ENCODE peak calls at places on chromosomes 16 and 17, in eight cellular contexts. R is upper lobe of right lung, T is heart right ventricle, U is HCT116, X is A549, Z is kidney, N is breast epithelium, L is aorta. C is an unnamed sample. For H3K9me3, the result is how much of the 10 kb centered on the place peaks cover.

GRCh38 chr17:28812980-28813377 is 29.6 kb downstream of the FAM222B start:
- DNase-seq in L (no peak), Z (no peak), R (no peak), T (no peak), U (no peak), N (no peak), X (no peak), C (no peak)

GRCh38 chr17:44677136-44677535 is 12.4 kb downstream of the CCDC43 start:
- DNase-seq in T (no peak), N (no peak), U (no peak), R (no peak), L (no peak), X (no peak), Z (no peak), C (no peak)

GRCh38 chr17:74919440-74920305 is 3.4 kb downstream of the USH1G start:
- DNase-seq in X (peak), R (no peak), N (no peak), U (no peak), T (no peak), L (no peak), Z (no peak), C (no peak)

GRCh38 chr16:825298-826061 is 24.9 kb upstream of the GNG13 start:
- DNase-seq in L (no peak), U (no peak), T (no peak), R (no peak), X (no peak), Z (peak), N (no peak), C (no peak)

GRCh38 chr17:40541873-40542561 is 23.3 kb downstream of the CCR7 start:
- DNase-seq in R (peak), L (no peak), X (no peak), U (no peak), T (peak), Z (no peak), N (no peak), C (no peak)

GRCh38 chr17:16251043-16251442 is 34.0 kb downstream of the PIGL start:
- DNase-seq in X (no peak), L (no peak), N (no peak), T (no peak), Z (no peak), U (no peak), R (no peak), C (no peak)

GRCh38 chr17:7885357-7886226 is 3.0 kb upstream of the CHD3 start:
- DNase-seq in T (peak), L (peak), Z (peak), R (peak), X (peak), U (no peak), N (peak), C (no peak)

GRCh38 chr16:49003022-49003421 is 278.6 kb downstream of the CBLN1 start:
- DNase-seq in U (no peak), T (no peak), R (no peak), L (no peak), X (no peak), Z (no peak), N (no peak), C (no peak)

GRCh38 chr16:81521141-81521626 is 76.6 kb downstream of the CMIP start:
- DNase-seq in N (no peak), X (no peak), T (no peak), L (peak), U (no peak), R (peak), Z (no peak), C (no peak)

GRCh38 chr17:75827291-75828050 is 16.7 kb downstream of the UNC13D start:
- DNase-seq in X (peak), T (peak), R (no peak), N (peak), L (peak), U (no peak), Z (peak), C (no peak)

GRCh38 chr17:1421470-1421869 is 21.4 kb upstream of the YWHAE start:
- DNase-seq in T (no peak), L (no peak), N (no peak), X (no peak), R (no peak), Z (no peak), U (no peak), C (no peak)

GRCh38 chr17:8326591-8327583 is 12.8 kb upstream of the ODF4 start:
- DNase-seq in R (peak), T (peak), U (no peak), X (no peak), N (no peak), L (peak), Z (peak), C (no peak)

GRCh38 chr16:74862743-74863244 is 88.2 kb upstream of the FA2H start:
- DNase-seq in Z (no peak), R (no peak), L (no peak), U (peak), N (no peak), X (peak), T (no peak), C (no peak)

GRCh38 chr17:62704381-62704971 is 77.0 kb downstream of the MRC2 start:
- DNase-seq in L (no peak), X (peak), U (no peak), T (no peak), N (peak), R (peak), Z (peak), C (no peak)

GRCh38 chr16:11869657-11870228 is 18.4 kb upstream of the RSL1D1 start:
- DNase-seq in Z (no peak), L (no peak), R (no peak), N (no peak), T (no peak), U (no peak), X (no peak), C (no peak)

GRCh38 chr16:1141201-1141600 is 11.7 kb upstream of the CACNA1H start:
- DNase-seq in X (no peak), U (no peak), R (no peak), Z (no peak), L (no peak), T (no peak), N (no peak), C (no peak)

GRCh38 chr16:73026754-73027654 is 20.9 kb downstream of the ZFHX3 start:
- DNase-seq in R (no peak), L (no peak), Z (no peak), X (no peak), T (no peak), U (no peak), N (no peak), C (no peak)

GRCh38 chr17:28151001-28151400 is 108.5 kb downstream of the NLK start:
- DNase-seq in Z (no peak), R (no peak), N (no peak), L (no peak), T (no peak), U (no peak), X (no peak), C (no peak)

GRCh38 chr17:50631195-50631907 is 3.3 kb upstream of the ABCC3 start:
- DNase-seq in X (no peak), T (no peak), N (no peak), Z (peak), U (no peak), R (no peak), L (no peak), C (no peak)

GRCh38 chr17:4136373-4136772 is 6.5 kb downstream of the ZZEF1 start:
- DNase-seq in X (no peak), N (peak), T (peak), Z (no peak), U (no peak), R (peak), L (peak), C (no peak)

GRCh38 chr17:21218101-21218500 is 4.1 kb upstream of the TMEM11 start:
- DNase-seq in T (no peak), Z (no peak), U (no peak), L (no peak), X (no peak), N (no peak), R (no peak), C (no peak)

GRCh38 chr17:74605361-74605760 is 13.3 kb upstream of the CD300LD start:
- DNase-seq in T (peak), U (no peak), X (peak), R (no peak), L (peak), Z (no peak), N (peak), C (peak)

GRCh38 chr17:79082311-79083190 is 7.9 kb downstream of the ENGASE start:
- DNase-seq in R (peak), T (peak), L (no peak), U (peak), X (peak), N (no peak), Z (peak), C (no peak)

GRCh38 chr17:36845916-36846315 is 91.4 kb upstream of the LHX1 start:
- DNase-seq in Z (no peak), X (no peak), U (no peak), L (no peak), N (no peak), T (no peak), R (no peak), C (no peak)

GRCh38 chr17:63622571-63623390 is 564 bp downstream of the MAP3K3 start:
- DNase-seq in T (peak), Z (peak), R (peak), N (peak), L (peak), X (peak), U (no peak), C (no peak)

GRCh38 chr17:4676777-4677176 is 27.2 kb downstream of the PELP1 start:
- DNase-seq in U (no peak), T (peak), R (no peak), X (no peak), Z (no peak), N (no peak), L (no peak), C (no peak)

GRCh38 chr17:82914375-82914774 is 74.6 kb upstream of the ZNF750 start:
- DNase-seq in N (no peak), T (peak), Z (peak), L (peak), U (no peak), R (peak), X (no peak), C (no peak)

GRCh38 chr17:41456206-41456605 is 11.0 kb downstream of the KRT32 start:
- DNase-seq in L (no peak), Z (no peak), N (peak), R (no peak), T (no peak), U (no peak), X (peak), C (no peak)

GRCh38 chr16:85235988-85236831 is 123.9 kb upstream of the CIBAR2 start:
- DNase-seq in X (no peak), R (no peak), L (peak), U (no peak), Z (peak), N (no peak), T (no peak), C (no peak)

GRCh38 chr17:58208344-58208743 is 10.7 kb downstream of the MKS1 start:
- DNase-seq in U (no peak), N (no peak), T (no peak), L (no peak), X (no peak), R (no peak), Z (no peak), C (no peak)

GRCh38 chr16:56277040-56277439 is 85.8 kb downstream of the GNAO1 start:
- DNase-seq in X (peak), T (no peak), R (peak), N (no peak), L (no peak), U (no peak), Z (no peak), C (no peak)

GRCh38 chr17:31339906-31340661 is 18.7 kb upstream of the EVI2A start:
- DNase-seq in N (no peak), R (no peak), U (no peak), T (no peak), L (no peak), Z (no peak), X (no peak), C (no peak)

GRCh38 chr17:50275279-50275678 is 1.0 kb downstream of the TMEM92 start:
- DNase-seq in U (no peak), L (peak), X (no peak), N (no peak), T (no peak), R (no peak), Z (peak), C (no peak)

GRCh38 chr16:56789360-56789759 is 59.4 kb downstream of the NUP93 start:
- DNase-seq in N (no peak), Z (no peak), U (peak), L (no peak), T (peak), R (no peak), X (peak), C (no peak)

GRCh38 chr17:43942286-43942685 is at the start of gene PPY:
- DNase-seq in U (no peak), T (no peak), X (no peak), R (no peak), L (no peak), Z (no peak), N (no peak), C (no peak)

GRCh38 chr16:64830653-64831052 is 291.2 kb downstream of the CDH11 start:
- DNase-seq in L (no peak), R (no peak), T (no peak), X (no peak), N (no peak), U (no peak), Z (no peak), C (peak)

GRCh38 chr17:39714234-39714633 is 14.4 kb downstream of the ERBB2 start:
- DNase-seq in Z (peak), L (peak), T (no peak), X (no peak), R (no peak), N (no peak), U (no peak), C (no peak)

GRCh38 chr17:1197379-1197778 is 17.6 kb upstream of the ABR start:
- DNase-seq in L (peak), N (no peak), R (no peak), X (no peak), T (no peak), U (no peak), Z (peak), C (no peak)

GRCh38 chr17:19335951-19336631 is 26.4 kb downstream of the B9D1 start:
- DNase-seq in Z (no peak), N (no peak), T (no peak), L (no peak), U (no peak), R (peak), X (no peak), C (no peak)

DNA sequence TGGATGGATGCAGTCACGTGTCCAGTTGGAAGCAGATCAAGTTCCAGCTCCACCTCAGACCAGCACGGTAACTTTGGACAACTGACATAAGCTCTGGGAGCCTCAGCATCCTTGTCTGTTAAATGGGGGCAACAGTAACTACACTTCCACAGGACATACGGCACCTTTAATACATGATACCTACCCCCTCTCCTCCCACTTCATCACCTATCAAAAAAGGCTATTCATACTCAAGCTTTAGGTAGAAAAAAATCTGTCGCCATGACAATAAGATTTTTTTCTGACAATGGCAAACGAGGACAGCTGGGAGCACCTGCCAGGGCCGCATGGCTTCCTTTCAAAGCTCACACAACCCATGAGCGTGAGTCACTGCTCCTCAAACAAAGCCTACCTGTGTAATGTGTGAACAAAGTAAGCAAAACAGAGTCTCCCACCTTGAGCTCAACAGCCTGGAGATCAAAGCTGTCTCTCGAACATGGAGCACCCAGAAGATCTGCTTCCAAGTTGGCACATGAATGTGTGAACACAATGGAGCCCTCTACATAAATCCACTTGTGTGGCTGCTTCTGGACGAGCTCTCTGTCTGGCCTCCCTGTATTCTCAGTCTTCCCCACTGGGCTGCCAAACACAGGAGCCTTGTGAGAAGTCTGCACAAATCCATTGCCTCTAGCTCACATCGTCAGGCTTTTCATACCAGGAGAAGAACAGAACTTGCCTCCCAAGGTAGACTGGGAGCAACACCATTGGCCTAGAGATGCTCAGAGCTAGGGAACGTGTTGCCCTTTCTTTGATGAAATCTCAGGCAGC is 459.7 kb downstream of the SOX9 start:
- DNase-seq in U (no peak), R (no peak), L (no peak), T (no peak), X (peak), N (peak), Z (no peak), C (no peak)
- H3K27ac ChIP-seq in U (no peak), R (no peak), L (no peak), T (no peak), X (peak), N (no peak), Z (no peak), C (no peak)

GRCh38 chr16:88826070-88826840 is 14.5 kb upstream of the APRT start:
- DNase-seq in N (no peak), L (no peak), T (no peak), U (no peak), R (no peak), Z (no peak), X (no peak), C (no peak)
- H3K9me3 ChIP-seq in N (under half), L (under half), T (under half), U (under half), R (under half), Z (under half), X (under half), C (under half)

GRCh38 chr16:54655171-54655590 is 275.5 kb upstream of the IRX5 start:
- DNase-seq in U (no peak), Z (no peak), N (no peak), L (peak), T (peak), X (no peak), R (peak), C (no peak)
- H3K4me3 ChIP-seq in U (no peak), Z (no peak), N (peak), L (no peak), T (peak), X (no peak), R (peak), C (no peak)

GRCh38 chr17:67392111-67392510 is 15.0 kb downstream of the PITPNC1 start:
- DNase-seq in U (no peak), T (no peak), N (no peak), L (no peak), X (no peak), Z (no peak), R (no peak), C (no peak)
- H3K27ac ChIP-seq in U (no peak), T (no peak), N (no peak), L (no peak), X (no peak), Z (no peak), R (no peak), C (no peak)

GRCh38 chr16:19242186-19242585 is 43.3 kb upstream of the CLEC19A start:
- DNase-seq in Z (no peak), T (no peak), N (no peak), L (no peak), U (no peak), R (no peak), X (no peak), C (no peak)
- H3K9me3 ChIP-seq in Z (under half), T (under half), N (under half), L (under half), U (under half), R (under half), X (under half), C (under half)

GRCh38 chr16:29662000-29662728 is 883 bp upstream of the SPN start:
- DNase-seq in T (no peak), R (no peak), N (no peak), Z (no peak), L (no peak), X (no peak), U (no peak), C (no peak)
- H3K4me3 ChIP-seq in T (peak), R (peak), N (no peak), Z (no peak), L (no peak), X (no peak), U (no peak), C (no peak)

DNA sequence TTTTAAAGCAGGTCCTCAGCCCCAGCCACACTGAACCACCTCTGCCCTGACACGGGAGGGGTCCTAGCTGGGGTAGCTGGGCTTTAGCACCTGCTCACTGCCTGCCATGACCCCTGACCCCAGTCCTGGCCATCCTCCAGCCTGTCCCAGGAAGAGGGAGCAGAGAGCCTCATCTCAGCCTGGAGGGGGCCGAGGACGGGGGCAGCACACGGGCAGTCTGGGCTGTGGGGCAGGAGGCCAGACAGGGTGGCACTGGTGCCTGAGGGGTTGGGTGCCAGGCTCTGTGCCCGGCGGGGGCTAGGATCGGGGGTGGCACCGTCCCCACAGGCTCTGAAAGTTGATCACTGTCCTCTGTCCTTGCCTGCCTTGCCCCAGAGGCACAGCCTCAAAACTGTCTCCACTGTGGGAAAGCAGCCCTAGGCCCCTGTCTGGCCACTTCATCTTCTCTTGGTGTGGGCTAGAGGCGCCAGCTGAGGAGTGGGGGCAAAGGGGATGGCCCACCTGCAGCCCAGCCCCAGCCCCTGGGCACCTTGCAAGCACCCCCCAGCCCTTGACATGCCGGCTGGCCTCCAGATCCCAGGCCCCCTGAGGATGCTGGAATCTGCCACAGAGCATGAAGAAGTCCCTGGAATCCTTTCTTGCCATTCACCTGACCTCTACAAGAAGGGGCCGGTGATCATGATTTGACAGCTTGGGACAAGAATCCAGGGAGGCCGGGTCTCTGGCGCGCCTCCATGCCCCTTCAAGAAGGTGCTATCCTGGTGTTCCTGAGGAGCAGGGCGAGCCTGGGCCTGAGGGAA is 15.7 kb downstream of the ENDOV start:
- DNase-seq in R (peak), U (no peak), T (no peak), L (no peak), Z (peak), N (no peak), X (no peak), C (no peak)
- H3K27ac ChIP-seq in R (no peak), U (no peak), T (no peak), L (no peak), Z (no peak), N (no peak), X (no peak), C (no peak)

GRCh38 chr16:10441726-10442125 is 55.9 kb downstream of the ATF7IP2 start:
- DNase-seq in T (no peak), N (no peak), R (no peak), L (no peak), U (no peak), Z (no peak), X (no peak), C (no peak)
- H3K9me3 ChIP-seq in T (under half), N (under half), R (under half), L (under half), U (under half), Z (under half), X (under half), C (under half)

GRCh38 chr16:86515780-86516617 is 5.7 kb downstream of the FOXF1 start:
- DNase-seq in U (no peak), Z (peak), N (no peak), T (no peak), L (no peak), X (no peak), R (no peak), C (no peak)
- H3K4me3 ChIP-seq in U (no peak), Z (no peak), N (no peak), T (peak), L (no peak), X (no peak), R (peak), C (peak)

GRCh38 chr16:29993191-29993902 is 2.1 kb downstream of the HIRIP3 start:
- DNase-seq in N (no peak), R (no peak), Z (peak), U (no peak), T (no peak), L (peak), X (no peak), C (no peak)
- H3K27ac ChIP-seq in N (no peak), R (no peak), Z (no peak), U (no peak), T (no peak), L (no peak), X (no peak), C (no peak)